ENCODE peak calls at places on chromosomes 13 and 19, in seven cellular contexts. B, O, Q, K, P, R and V are unnamed samples.

GRCh38 chr13:80931766-80932165 is 590.8 kb upstream of the SPRY2 start:
- DNase-seq in B (no peak), O (no peak), Q (peak), K (no peak), P (no peak), R (no peak), V (no peak)

GRCh38 chr13:112688560-112689497 is 1.0 kb upstream of the ATP11A start:
- DNase-seq in B (no peak), O (peak), Q (peak), K (no peak), P (peak), R (peak), V (no peak)

GRCh38 chr19:54415208-54415900 is at the start of gene TTYH1:
- DNase-seq in B (peak), O (peak), Q (no peak), K (no peak), P (no peak), R (no peak), V (peak)

GRCh38 chr19:35249146-35249847 is 495 bp downstream of the LSR start:
- DNase-seq in B (peak), O (no peak), Q (no peak), K (no peak), P (no peak), R (no peak), V (peak)

GRCh38 chr13:87855553-87855952 is 184.4 kb downstream of the SLITRK5 start:
- DNase-seq in B (no peak), O (no peak), Q (no peak), K (no peak), P (no peak), R (no peak), V (no peak)

GRCh38 chr19:7460562-7460966 is 28.3 kb downstream of the PEX11G start:
- DNase-seq in B (no peak), O (no peak), Q (no peak), K (no peak), P (peak), R (no peak), V (no peak)

GRCh38 chr13:114155923-114156883 is 22.9 kb upstream of the CFAP97D2 start:
- DNase-seq in B (no peak), O (no peak), Q (no peak), K (no peak), P (no peak), R (no peak), V (no peak)

GRCh38 chr13:31627097-31627496 is 112.2 kb upstream of the RXFP2 start:
- DNase-seq in B (no peak), O (no peak), Q (peak), K (no peak), P (peak), R (peak), V (no peak)

GRCh38 chr19:7063339-7063738 is 4.9 kb upstream of the MBD3L3 start:
- DNase-seq in B (no peak), O (no peak), Q (no peak), K (no peak), P (no peak), R (no peak), V (no peak)

GRCh38 chr13:35791191-35791902 is 314.9 kb upstream of the MAB21L1 start:
- DNase-seq in B (no peak), O (no peak), Q (peak), K (no peak), P (peak), R (peak), V (no peak)

GRCh38 chr19:6806488-6806887 is 34.0 kb downstream of the VAV1 start:
- DNase-seq in B (no peak), O (no peak), Q (no peak), K (no peak), P (no peak), R (no peak), V (no peak)

GRCh38 chr13:112903071-112903577 is 65.9 kb upstream of the MCF2L start:
- DNase-seq in B (no peak), O (no peak), Q (no peak), K (no peak), P (no peak), R (no peak), V (no peak)

GRCh38 chr19:21474671-21475181 is 30.7 kb upstream of the ZNF429 start:
- DNase-seq in B (peak), O (peak), Q (peak), K (peak), P (peak), R (peak), V (peak)

GRCh38 chr13:40662866-40663265 is 3.6 kb downstream of the FOXO1 start:
- DNase-seq in B (peak), O (no peak), Q (no peak), K (no peak), P (no peak), R (no peak), V (no peak)

GRCh38 chr13:70173236-70173959 is 65.1 kb upstream of the KLHL1 start:
- DNase-seq in B (no peak), O (no peak), Q (no peak), K (no peak), P (peak), R (no peak), V (no peak)

GRCh38 chr19:46902402-46902766 is 41.6 kb downstream of the ARHGAP35 start:
- DNase-seq in B (no peak), O (peak), Q (no peak), K (no peak), P (no peak), R (peak), V (no peak)

GRCh38 chr19:40716031-40716654 is 543 bp downstream of the COQ8B start:
- DNase-seq in B (peak), O (no peak), Q (no peak), K (no peak), P (no peak), R (peak), V (peak)

GRCh38 chr13:113907637-113908617 is 44.1 kb upstream of the GAS6 start:
- DNase-seq in B (no peak), O (no peak), Q (peak), K (no peak), P (peak), R (peak), V (no peak)

GRCh38 chr19:17248011-17248776 is 2.5 kb upstream of the NR2F6 start:
- DNase-seq in B (no peak), O (peak), Q (no peak), K (no peak), P (no peak), R (no peak), V (no peak)

GRCh38 chr13:20997301-20998061 is 63.9 kb downstream of the LATS2 start:
- DNase-seq in B (no peak), O (no peak), Q (peak), K (no peak), P (peak), R (peak), V (no peak)

GRCh38 chr13:33322474-33322827 is 36.9 kb upstream of the STARD13 start:
- DNase-seq in B (no peak), O (no peak), Q (peak), K (no peak), P (peak), R (peak), V (no peak)

GRCh38 chr13:40169476-40169875 is 497.0 kb downstream of the FOXO1 start:
- DNase-seq in B (no peak), O (no peak), Q (no peak), K (no peak), P (no peak), R (peak), V (no peak)

GRCh38 chr13:44573790-44574465 is 2.2 kb downstream of the TSC22D1 start:
- DNase-seq in B (no peak), O (peak), Q (peak), K (no peak), P (peak), R (peak), V (no peak)

GRCh38 chr19:5026706-5027273 is 57.9 kb downstream of the KDM4B start:
- DNase-seq in B (no peak), O (no peak), Q (peak), K (no peak), P (no peak), R (peak), V (no peak)

GRCh38 chr19:4089400-4089908 is 22.8 kb upstream of the ZBTB7A start:
- DNase-seq in B (peak), O (no peak), Q (no peak), K (no peak), P (no peak), R (no peak), V (peak)

GRCh38 chr13:25478186-25478585 is 106.4 kb downstream of the ATP8A2 start:
- DNase-seq in B (no peak), O (no peak), Q (peak), K (no peak), P (no peak), R (peak), V (no peak)

GRCh38 chr19:41133260-41133659 is 19.0 kb downstream of the CYP2F1 start:
- DNase-seq in B (no peak), O (no peak), Q (no peak), K (no peak), P (no peak), R (no peak), V (no peak)

GRCh38 chr13:43126420-43126819 is 103.0 kb downstream of the DNAJC15 start:
- DNase-seq in B (no peak), O (no peak), Q (no peak), K (no peak), P (no peak), R (no peak), V (no peak)

GRCh38 chr19:41904118-41904870 is 21.3 kb downstream of the ARHGEF1 start:
- DNase-seq in B (no peak), O (no peak), Q (no peak), K (no peak), P (no peak), R (no peak), V (no peak)

GRCh38 chr13:114130708-114131580 is 1.5 kb downstream of the RASA3 start:
- DNase-seq in B (peak), O (peak), Q (peak), K (no peak), P (peak), R (peak), V (peak)

GRCh38 chr13:42753697-42754096 is 27.7 kb upstream of the FAM216B start:
- DNase-seq in B (no peak), O (no peak), Q (peak), K (no peak), P (no peak), R (no peak), V (no peak)

GRCh38 chr19:55473613-55474012 is 2.8 kb upstream of the ZNF628 start:
- DNase-seq in B (no peak), O (no peak), Q (no peak), K (no peak), P (peak), R (peak), V (no peak)

GRCh38 chr19:459724-460511 is 915 bp downstream of the SHC2 start:
- DNase-seq in B (peak), O (peak), Q (peak), K (no peak), P (peak), R (peak), V (no peak)

GRCh38 chr19:20067898-20068297 is 9.9 kb upstream of the ZNF90 start:
- DNase-seq in B (no peak), O (no peak), Q (no peak), K (no peak), P (no peak), R (no peak), V (no peak)

GRCh38 chr13:51793570-51794273 is 10.2 kb downstream of the DHRS12 start:
- DNase-seq in B (peak), O (no peak), Q (peak), K (no peak), P (peak), R (peak), V (no peak)

GRCh38 chr19:30754162-30754561 is 382.0 kb downstream of the ZNF536 start:
- DNase-seq in B (no peak), O (no peak), Q (no peak), K (no peak), P (no peak), R (no peak), V (no peak)

GRCh38 chr13:53198017-53198416 is 169.4 kb downstream of the OLFM4 start:
- DNase-seq in B (no peak), O (no peak), Q (no peak), K (no peak), P (no peak), R (no peak), V (no peak)

GRCh38 chr13:68291595-68291994 is 1061.5 kb upstream of the PCDH9 start:
- DNase-seq in B (no peak), O (no peak), Q (no peak), K (no peak), P (no peak), R (no peak), V (no peak)

GRCh38 chr19:4174895-4175668 is 7.3 kb downstream of the SIRT6 start:
- DNase-seq in B (no peak), O (no peak), Q (no peak), K (no peak), P (no peak), R (no peak), V (no peak)

GRCh38 chr19:2350656-2351055 is 9.4 kb upstream of the TMPRSS9 start:
- DNase-seq in B (no peak), O (no peak), Q (no peak), K (no peak), P (no peak), R (no peak), V (no peak)
- TF ChIP-seq CTCF in B (no peak), O (no peak), Q (no peak), K (no peak), P (no peak), R (no peak), V (no peak)

GRCh38 chr13:94800423-94800822 is 88.1 kb upstream of the SOX21 start:
- DNase-seq in B (no peak), O (no peak), Q (peak), K (no peak), P (no peak), R (peak), V (no peak)
- TF ChIP-seq CTCF in B (no peak), O (no peak), Q (no peak), K (no peak), P (no peak), R (no peak), V (no peak)

GRCh38 chr13:74573654-74574053 is 439.4 kb upstream of the KLF12 start:
- DNase-seq in B (no peak), O (peak), Q (no peak), K (no peak), P (no peak), R (no peak), V (no peak)

GRCh38 chr13:74576504-74576903 is 442.3 kb upstream of the KLF12 start:
- DNase-seq in B (no peak), O (no peak), Q (no peak), K (no peak), P (no peak), R (no peak), V (no peak)

GRCh38 chr13:74575729-74576125 is 441.5 kb upstream of the KLF12 start:
- DNase-seq in B (no peak), O (peak), Q (peak), K (peak), P (peak), R (peak), V (no peak)

GRCh38 chr13:74571811-74572210 is 437.6 kb upstream of the KLF12 start:
- DNase-seq in B (no peak), O (no peak), Q (no peak), K (no peak), P (no peak), R (no peak), V (no peak)

GRCh38 chr13:74574964-74575728 is 440.9 kb upstream of the KLF12 start:
- DNase-seq in B (no peak), O (no peak), Q (no peak), K (no peak), P (peak), R (peak), V (no peak)
- TF ChIP-seq CTCF in B (no peak), O (no peak), Q (no peak), K (no peak), P (peak), R (no peak), V (no peak)

DNA sequence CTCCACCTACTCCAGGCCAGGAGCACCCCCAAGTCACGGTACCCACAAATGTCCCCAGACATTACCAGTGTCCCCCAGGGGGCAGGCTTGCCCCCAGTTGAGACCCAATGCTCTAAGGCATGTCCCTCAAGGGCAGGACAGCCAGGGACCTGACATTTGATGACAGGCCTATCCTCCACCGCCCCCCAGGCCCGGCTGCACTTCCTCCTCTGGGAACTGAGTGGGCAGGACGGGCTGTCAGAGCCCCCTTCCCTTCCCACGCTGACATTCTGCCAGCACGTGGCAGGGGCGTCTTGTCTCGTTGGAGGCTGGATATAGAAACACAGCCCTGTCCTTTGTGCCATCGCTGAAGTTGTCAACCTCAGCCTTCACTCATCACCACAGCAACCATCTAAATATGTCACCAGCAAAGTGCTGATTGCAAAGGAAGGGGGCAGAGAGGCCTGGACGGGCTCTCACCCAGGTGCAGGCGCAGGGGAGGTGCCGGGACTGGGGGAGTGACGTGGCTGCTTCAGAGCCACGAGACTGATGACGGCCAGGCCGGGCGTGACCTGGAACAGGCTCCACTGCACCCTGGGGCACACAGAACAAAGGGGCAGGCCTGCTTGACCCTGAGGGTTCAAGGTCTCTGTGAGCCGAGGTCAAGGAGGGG is 38.4 kb downstream of the GNG7 start:
- DNase-seq in B (peak), O (no peak), Q (no peak), K (no peak), P (no peak), R (no peak), V (no peak)
- TF ChIP-seq CTCF in B (peak), O (no peak), Q (no peak), K (no peak), P (no peak), R (peak), V (no peak)

GRCh38 chr13:22801402-22802003 is 379.3 kb upstream of the SGCG start:
- DNase-seq in B (no peak), O (no peak), Q (peak), K (no peak), P (no peak), R (peak), V (no peak)
- TF ChIP-seq CTCF in B (no peak), O (no peak), Q (no peak), K (peak), P (no peak), R (no peak), V (no peak)

GRCh38 chr13:65990684-65991083 is 1239.5 kb downstream of the PCDH9 start:
- DNase-seq in B (no peak), O (no peak), Q (no peak), K (no peak), P (no peak), R (no peak), V (no peak)

DNA sequence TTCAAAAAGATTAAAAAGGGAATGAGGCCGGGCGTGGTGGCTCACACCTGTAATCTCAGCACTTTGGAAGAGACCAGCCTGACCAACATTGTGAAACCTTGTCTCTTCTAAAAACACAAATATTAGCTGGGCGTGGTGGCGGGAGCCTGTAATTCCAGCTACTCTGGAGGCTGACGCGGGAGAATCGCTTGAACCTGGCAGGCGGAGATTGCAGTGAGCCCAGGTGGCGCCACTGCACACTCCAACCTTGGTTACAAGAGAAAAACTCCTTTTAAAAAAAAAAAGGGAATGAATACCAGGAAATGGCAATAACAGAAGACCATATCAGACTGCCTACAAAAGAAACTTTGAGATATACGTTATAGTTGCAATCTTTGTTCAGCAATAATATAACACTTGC is 1244.5 kb downstream of the PCDH9 start:
- DNase-seq in B (no peak), O (peak), Q (no peak), K (no peak), P (no peak), R (no peak), V (no peak)
- TF ChIP-seq CTCF in B (no peak), O (no peak), Q (no peak), K (no peak), P (no peak), R (no peak), V (no peak)